ENCODE peak calls at places on chromosome 2, in five cellular contexts. L, V, Z, O and P are unnamed samples.

GRCh38 chr2:141728886-141729285 is 401.9 kb downstream of the LRP1B start:
- DNase-seq in V (no peak), L (no peak), O (no peak), Z (no peak), P (no peak)

GRCh38 chr2:103132536-103133217 is 370.8 kb downstream of the TMEM182 start:
- DNase-seq in L (no peak), Z (no peak), O (no peak), V (no peak), P (no peak)

GRCh38 chr2:62568074-62568473 is 62.1 kb upstream of the TMEM17 start:
- DNase-seq in V (no peak), O (no peak), Z (no peak), L (no peak), P (no peak)

GRCh38 chr2:25286025-25286400 is 55.7 kb downstream of the DNMT3A start:
- DNase-seq in O (peak), V (no peak), Z (no peak), L (no peak), P (no peak)

GRCh38 chr2:233029321-233029720 is 3.2 kb upstream of the NEU2 start:
- DNase-seq in O (no peak), L (no peak), Z (no peak), V (no peak), P (no peak)

GRCh38 chr2:127434515-127434914 is 16.3 kb downstream of the PROC start:
- DNase-seq in O (no peak), L (no peak), Z (no peak), V (no peak), P (no peak)

GRCh38 chr2:139992078-139992477 is 1211.9 kb upstream of the NXPH2 start:
- DNase-seq in Z (no peak), O (no peak), V (peak), L (no peak), P (no peak)

GRCh38 chr2:241795021-241795999 is 13.7 kb upstream of the NEU4 start:
- DNase-seq in O (no peak), V (no peak), L (no peak), Z (no peak), P (no peak)

GRCh38 chr2:52897511-52898085 is 870.0 kb upstream of the CHAC2 start:
- DNase-seq in Z (no peak), V (no peak), L (no peak), O (no peak), P (no peak)

GRCh38 chr2:204365778-204366177 is 179.5 kb upstream of the PARD3B start:
- DNase-seq in L (no peak), O (no peak), V (no peak), Z (peak), P (no peak)

GRCh38 chr2:60925994-60926750 is 44.8 kb downstream of the REL start:
- DNase-seq in O (no peak), L (no peak), Z (peak), V (peak), P (no peak)

GRCh38 chr2:149733936-149734685 is 146.5 kb upstream of the MMADHC start:
- DNase-seq in Z (peak), O (no peak), L (peak), V (no peak), P (no peak)

DNA sequence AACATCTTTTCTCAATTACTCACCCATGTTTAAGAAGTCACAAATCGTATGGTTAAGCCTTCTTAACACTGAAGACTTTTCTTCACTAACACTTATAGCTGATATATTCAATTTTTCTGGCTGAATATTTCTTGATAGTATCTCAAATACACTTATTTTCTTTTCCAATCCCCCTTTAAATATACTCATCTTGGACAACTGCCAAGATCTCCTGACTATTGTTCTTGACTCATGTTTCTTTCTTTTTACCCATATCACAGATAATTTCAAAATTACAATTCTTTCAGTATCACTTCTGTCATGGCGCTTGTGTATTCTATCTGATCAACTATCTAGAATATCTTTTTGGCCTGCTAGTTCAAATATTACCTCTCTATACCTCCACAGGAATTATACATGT is 954.3 kb upstream of the ACVR2A start:
- DNase-seq in L (no peak), Z (no peak), V (no peak), O (no peak), P (no peak)
- H3K4me2 ChIP-seq in L (no peak), Z (no peak), V (no peak), O (no peak), P (no peak)

GRCh38 chr2:156340377-156340776 is 7.9 kb upstream of the NR4A2 start:
- DNase-seq in O (no peak), V (no peak), Z (no peak), L (no peak), P (no peak)
- H3K4me2 ChIP-seq in O (peak), V (no peak), Z (peak), L (peak), P (peak)

DNA sequence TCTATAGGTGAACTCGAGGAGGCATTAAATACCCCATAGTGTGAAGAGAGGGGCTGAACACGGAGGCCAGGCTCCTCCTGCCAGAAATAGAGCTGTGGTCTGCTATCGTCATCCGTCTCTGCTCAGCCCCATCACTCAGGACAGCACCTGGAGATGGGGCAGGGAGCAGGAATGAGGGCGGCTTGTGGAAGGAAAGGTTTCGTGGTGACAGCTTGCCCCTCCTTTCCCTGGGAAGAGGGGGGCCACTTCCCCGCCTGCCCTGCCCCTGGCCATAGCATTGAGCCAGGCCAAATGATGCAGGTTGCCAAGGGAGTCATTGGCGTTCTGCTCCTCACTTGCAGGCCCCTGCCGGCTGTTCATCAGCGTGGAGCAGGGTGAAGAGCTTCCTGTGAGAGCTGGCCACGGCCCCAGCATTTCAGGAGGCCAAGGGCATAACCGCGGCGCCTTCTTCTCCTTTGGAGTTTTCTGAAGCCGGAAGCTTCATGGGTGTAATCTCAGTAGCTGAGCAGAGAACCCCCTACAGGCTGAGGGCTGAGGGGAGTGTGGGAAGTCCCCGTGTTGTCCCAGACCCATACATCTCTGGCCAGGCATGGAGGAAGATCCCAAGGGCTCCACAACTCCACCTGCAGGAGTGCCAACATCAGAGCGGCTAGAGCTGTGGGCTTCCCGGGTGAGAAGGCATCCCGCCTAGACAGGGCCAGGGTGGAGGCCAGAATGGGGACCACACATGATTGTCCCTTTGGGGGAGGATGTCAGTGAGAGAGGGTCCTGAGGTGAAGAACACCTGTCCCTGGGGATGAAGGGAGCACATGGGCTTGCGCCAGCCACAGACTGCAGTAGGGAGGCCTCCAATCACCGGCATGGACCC is 112.5 kb upstream of the GLI2 start:
- DNase-seq in O (no peak), L (no peak), Z (no peak), V (no peak), P (no peak)
- H3K4me2 ChIP-seq in O (no peak), L (no peak), Z (no peak), V (no peak), P (no peak)

DNA sequence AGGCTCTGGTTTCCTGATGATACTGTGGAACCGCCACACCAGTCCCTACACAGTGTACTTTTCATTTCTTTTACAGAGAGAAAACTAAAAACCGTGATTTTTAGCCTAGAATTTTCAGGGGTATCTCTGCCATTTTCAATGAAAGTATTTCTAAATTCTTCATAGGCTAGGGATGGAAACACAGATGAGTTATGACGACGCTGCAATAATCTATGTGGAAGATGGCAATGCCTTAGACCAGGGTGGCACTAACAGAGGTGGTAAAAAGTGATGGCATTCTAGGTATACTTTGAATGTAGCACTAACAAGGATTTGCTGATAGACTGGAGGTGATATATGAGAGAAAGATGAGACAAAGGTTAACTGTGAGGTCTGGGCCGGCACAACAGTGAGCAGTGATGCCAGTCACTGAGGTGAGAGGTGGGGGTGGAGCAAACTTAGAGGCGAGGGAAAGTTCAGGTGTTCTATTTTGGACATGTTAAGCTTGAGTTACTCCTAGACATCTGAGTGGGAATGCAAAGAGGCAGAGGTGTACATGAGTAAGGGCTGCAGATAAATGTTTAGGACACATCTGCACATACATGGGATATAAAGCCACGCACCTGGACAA is 56.4 kb downstream of the TTC21B start:
- DNase-seq in Z (no peak), O (no peak), L (no peak), V (no peak), P (no peak)
- H3K4me2 ChIP-seq in Z (no peak), O (no peak), L (no peak), V (no peak), P (no peak)